ENCODE peak calls at places on chromosomes 4 and X, in seven cellular contexts. One of them, this sample, is unnamed.

GRCh38 chr4:115918149-115918548 is 804.7 kb upstream of the NDST4 start:
- DNase-seq in H7: no peak
- DNase-seq in NCI-H2081: no peak
- DNase-seq in small intestine: no peak
- DNase-seq in non-pigmented ciliary epithelial cell: no peak
- DNase-seq in stimulated activated naive CD4-positive, alpha-beta T cell: no peak
- DNase-seq in DMS153: no peak
- DNase-seq in this sample: no peak

GRCh38 chrX:1421433-1422134 is 29.7 kb upstream of the SLC25A6 start:
- DNase-seq in non-pigmented ciliary epithelial cell: no peak
- DNase-seq in NCI-H2081: no peak
- DNase-seq in small intestine: no peak
- DNase-seq in DMS153: no peak
- DNase-seq in stimulated activated naive CD4-positive, alpha-beta T cell: no peak
- DNase-seq in H7: no peak
- DNase-seq in this sample: no peak

GRCh38 chrX:153469811-153470410 is 465 bp downstream of the HAUS7 start:
- DNase-seq in non-pigmented ciliary epithelial cell: no peak
- DNase-seq in H7: peak; percentile 82
- DNase-seq in DMS153: no peak
- DNase-seq in small intestine: peak; percentile 37
- DNase-seq in NCI-H2081: no peak
- DNase-seq in stimulated activated naive CD4-positive, alpha-beta T cell: peak; percentile 19
- DNase-seq in this sample: no peak

GRCh38 chr4:3315566-3315965 is 22.7 kb downstream of the RGS12 start:
- DNase-seq in stimulated activated naive CD4-positive, alpha-beta T cell: no peak
- DNase-seq in small intestine: no peak
- DNase-seq in DMS153: no peak
- DNase-seq in H7: no peak
- DNase-seq in non-pigmented ciliary epithelial cell: no peak
- DNase-seq in NCI-H2081: no peak
- DNase-seq in this sample: no peak

GRCh38 chr4:53541577-53542206 is 49.6 kb downstream of the LNX1 start:
- DNase-seq in H7: no peak
- DNase-seq in stimulated activated naive CD4-positive, alpha-beta T cell: no peak
- DNase-seq in small intestine: no peak
- DNase-seq in DMS153: no peak
- DNase-seq in NCI-H2081: peak; percentile 72
- DNase-seq in non-pigmented ciliary epithelial cell: peak; percentile 82
- DNase-seq in this sample: no peak

GRCh38 chr4:119765951-119766350 is 137.3 kb upstream of the PDE5A start:
- DNase-seq in NCI-H2081: no peak
- DNase-seq in non-pigmented ciliary epithelial cell: no peak
- DNase-seq in H7: no peak
- DNase-seq in DMS153: no peak
- DNase-seq in stimulated activated naive CD4-positive, alpha-beta T cell: no peak
- DNase-seq in small intestine: no peak
- DNase-seq in this sample: no peak

GRCh38 chr4:125582302-125582701 is 267.5 kb downstream of the FAT4 start:
- DNase-seq in DMS153: no peak
- DNase-seq in stimulated activated naive CD4-positive, alpha-beta T cell: no peak
- DNase-seq in small intestine: no peak
- DNase-seq in NCI-H2081: no peak
- DNase-seq in non-pigmented ciliary epithelial cell: no peak
- DNase-seq in H7: no peak
- DNase-seq in this sample: no peak

GRCh38 chr4:79358438-79358837 is 32.6 kb upstream of the NAA11 start:
- DNase-seq in H7: no peak
- DNase-seq in DMS153: no peak
- DNase-seq in small intestine: no peak
- DNase-seq in NCI-H2081: no peak
- DNase-seq in non-pigmented ciliary epithelial cell: no peak
- DNase-seq in stimulated activated naive CD4-positive, alpha-beta T cell: no peak
- DNase-seq in this sample: no peak

GRCh38 chrX:68831405-68832100 is 2.7 kb downstream of the EFNB1 start:
- DNase-seq in non-pigmented ciliary epithelial cell: no peak
- DNase-seq in NCI-H2081: no peak
- DNase-seq in H7: peak; percentile 54
- DNase-seq in DMS153: no peak
- DNase-seq in small intestine: no peak
- DNase-seq in stimulated activated naive CD4-positive, alpha-beta T cell: no peak
- DNase-seq in this sample: peak; percentile 51

GRCh38 chr4:7144374-7145290 is 47.7 kb upstream of the SORCS2 start:
- DNase-seq in DMS153: no peak
- DNase-seq in non-pigmented ciliary epithelial cell: no peak
- DNase-seq in small intestine: no peak
- DNase-seq in H7: peak; percentile 42
- DNase-seq in NCI-H2081: no peak
- DNase-seq in stimulated activated naive CD4-positive, alpha-beta T cell: no peak
- DNase-seq in this sample: no peak

GRCh38 chrX:132766452-132766851 is 192.0 kb downstream of the HS6ST2 start:
- DNase-seq in non-pigmented ciliary epithelial cell: no peak
- DNase-seq in DMS153: no peak
- DNase-seq in small intestine: no peak
- DNase-seq in stimulated activated naive CD4-positive, alpha-beta T cell: no peak
- DNase-seq in NCI-H2081: no peak
- DNase-seq in H7: no peak
- DNase-seq in this sample: no peak

GRCh38 chrX:25017667-25018247 is 2.0 kb upstream of the ARX start:
- DNase-seq in small intestine: no peak
- DNase-seq in NCI-H2081: peak; percentile 65
- DNase-seq in H7: peak; percentile 75
- DNase-seq in non-pigmented ciliary epithelial cell: no peak
- DNase-seq in stimulated activated naive CD4-positive, alpha-beta T cell: no peak
- DNase-seq in DMS153: no peak
- DNase-seq in this sample: no peak

GRCh38 chr4:29734785-29735184 is 985.4 kb upstream of the PCDH7 start:
- DNase-seq in stimulated activated naive CD4-positive, alpha-beta T cell: no peak
- DNase-seq in DMS153: no peak
- DNase-seq in non-pigmented ciliary epithelial cell: no peak
- DNase-seq in NCI-H2081: no peak
- DNase-seq in H7: no peak
- DNase-seq in small intestine: no peak
- DNase-seq in this sample: no peak

GRCh38 chrX:31319586-31319985 is 247.7 kb upstream of the FTHL17 start:
- DNase-seq in H7: no peak
- DNase-seq in non-pigmented ciliary epithelial cell: no peak
- DNase-seq in small intestine: no peak
- DNase-seq in DMS153: no peak
- DNase-seq in stimulated activated naive CD4-positive, alpha-beta T cell: no peak
- DNase-seq in NCI-H2081: no peak
- DNase-seq in this sample: no peak

GRCh38 chr4:2836391-2836859 is 7.2 kb upstream of the ADD1 start:
- DNase-seq in stimulated activated naive CD4-positive, alpha-beta T cell: no peak
- DNase-seq in NCI-H2081: no peak
- DNase-seq in non-pigmented ciliary epithelial cell: no peak
- DNase-seq in H7: no peak
- DNase-seq in DMS153: no peak
- DNase-seq in small intestine: no peak
- DNase-seq in this sample: no peak

GRCh38 chr4:90960433-90960832 is 833.2 kb downstream of the CCSER1 start:
- DNase-seq in H7: no peak
- DNase-seq in NCI-H2081: no peak
- DNase-seq in non-pigmented ciliary epithelial cell: no peak
- DNase-seq in small intestine: no peak
- DNase-seq in stimulated activated naive CD4-positive, alpha-beta T cell: no peak
- DNase-seq in DMS153: no peak
- DNase-seq in this sample: no peak

GRCh38 chrX:38798956-38799355 is 2.3 kb upstream of the MID1IP1 start:
- DNase-seq in non-pigmented ciliary epithelial cell: no peak
- DNase-seq in stimulated activated naive CD4-positive, alpha-beta T cell: no peak
- DNase-seq in NCI-H2081: no peak
- DNase-seq in DMS153: no peak
- DNase-seq in small intestine: no peak
- DNase-seq in H7: no peak
- DNase-seq in this sample: no peak

GRCh38 chr4:17981063-17981462 is 40.5 kb downstream of the LCORL start:
- DNase-seq in NCI-H2081: no peak
- DNase-seq in DMS153: no peak
- DNase-seq in small intestine: no peak
- DNase-seq in stimulated activated naive CD4-positive, alpha-beta T cell: no peak
- DNase-seq in H7: no peak
- DNase-seq in non-pigmented ciliary epithelial cell: no peak
- DNase-seq in this sample: no peak

GRCh38 chr4:10018818-10019438 is 2.4 kb downstream of the SLC2A9 start:
- DNase-seq in NCI-H2081: peak; percentile 91
- DNase-seq in non-pigmented ciliary epithelial cell: peak; percentile 79
- DNase-seq in DMS153: peak; percentile 78
- DNase-seq in small intestine: peak; percentile 93
- DNase-seq in stimulated activated naive CD4-positive, alpha-beta T cell: peak; percentile 89
- DNase-seq in H7: peak; percentile 98
- DNase-seq in this sample: peak; percentile 99

GRCh38 chrX:69222103-69223090 is 57.1 kb upstream of the PJA1 start:
- DNase-seq in non-pigmented ciliary epithelial cell: no peak
- DNase-seq in stimulated activated naive CD4-positive, alpha-beta T cell: peak; percentile 59
- DNase-seq in small intestine: peak; percentile 51
- DNase-seq in H7: peak; percentile 84
- DNase-seq in DMS153: peak; percentile 9
- DNase-seq in NCI-H2081: peak; percentile 19
- DNase-seq in this sample: peak; percentile 65

GRCh38 chr4:87985097-87985886 is 9.8 kb downstream of the SPP1 start:
- DNase-seq in non-pigmented ciliary epithelial cell: no peak
- DNase-seq in stimulated activated naive CD4-positive, alpha-beta T cell: no peak
- DNase-seq in DMS153: peak; percentile 63
- DNase-seq in H7: peak; percentile 65
- DNase-seq in NCI-H2081: peak; percentile 61
- DNase-seq in small intestine: peak; percentile 63
- DNase-seq in this sample: no peak

GRCh38 chrX:136745215-136746173 is 35.2 kb downstream of the ARHGEF6 start:
- DNase-seq in small intestine: no peak
- DNase-seq in H7: no peak
- DNase-seq in non-pigmented ciliary epithelial cell: no peak
- DNase-seq in DMS153: no peak
- DNase-seq in NCI-H2081: no peak
- DNase-seq in stimulated activated naive CD4-positive, alpha-beta T cell: no peak
- DNase-seq in this sample: no peak

GRCh38 chrX:39477438-39478120 is 620.2 kb downstream of the BCOR start:
- DNase-seq in small intestine: peak; percentile 25
- DNase-seq in stimulated activated naive CD4-positive, alpha-beta T cell: peak; percentile 1
- DNase-seq in NCI-H2081: peak; percentile 91
- DNase-seq in non-pigmented ciliary epithelial cell: no peak
- DNase-seq in H7: peak; percentile 88
- DNase-seq in DMS153: peak; percentile 86
- DNase-seq in this sample: peak; percentile 69

GRCh38 chr4:168724960-168725359 is 228.1 kb downstream of the PALLD start:
- DNase-seq in H7: no peak
- DNase-seq in stimulated activated naive CD4-positive, alpha-beta T cell: no peak
- DNase-seq in non-pigmented ciliary epithelial cell: no peak
- DNase-seq in small intestine: no peak
- DNase-seq in NCI-H2081: peak; percentile 5
- DNase-seq in DMS153: no peak
- DNase-seq in this sample: no peak

GRCh38 chr4:73704314-73705055 is 35.9 kb upstream of the CXCL8 start:
- DNase-seq in DMS153: peak; percentile 16
- DNase-seq in H7: no peak
- DNase-seq in stimulated activated naive CD4-positive, alpha-beta T cell: no peak
- DNase-seq in non-pigmented ciliary epithelial cell: peak; percentile 98
- DNase-seq in small intestine: peak; percentile 65
- DNase-seq in NCI-H2081: no peak
- DNase-seq in this sample: peak; percentile 90

GRCh38 chr4:57110635-57111546 is 706 bp upstream of the IGFBP7 start:
- DNase-seq in DMS153: no peak
- DNase-seq in NCI-H2081: no peak
- DNase-seq in small intestine: peak; percentile 36
- DNase-seq in H7: peak; percentile 61
- DNase-seq in non-pigmented ciliary epithelial cell: no peak
- DNase-seq in stimulated activated naive CD4-positive, alpha-beta T cell: no peak
- DNase-seq in this sample: peak; percentile 72

GRCh38 chr4:3073158-3074077 is 920 bp downstream of the HTT-AS start:
- DNase-seq in DMS153: no peak
- DNase-seq in small intestine: no peak
- DNase-seq in non-pigmented ciliary epithelial cell: no peak
- DNase-seq in H7: no peak
- DNase-seq in stimulated activated naive CD4-positive, alpha-beta T cell: no peak
- DNase-seq in NCI-H2081: no peak
- DNase-seq in this sample: no peak

GRCh38 chr4:82500106-82500738 is 61.6 kb downstream of the TMEM150C start:
- DNase-seq in H7: no peak
- DNase-seq in non-pigmented ciliary epithelial cell: no peak
- DNase-seq in small intestine: no peak
- DNase-seq in NCI-H2081: peak; percentile 79
- DNase-seq in stimulated activated naive CD4-positive, alpha-beta T cell: no peak
- DNase-seq in DMS153: no peak
- DNase-seq in this sample: no peak

GRCh38 chrX:12770440-12770839 is 20.8 kb upstream of the PRPS2 start:
- DNase-seq in H7: no peak
- DNase-seq in NCI-H2081: peak; percentile 41
- DNase-seq in DMS153: no peak
- DNase-seq in non-pigmented ciliary epithelial cell: no peak
- DNase-seq in small intestine: no peak
- DNase-seq in stimulated activated naive CD4-positive, alpha-beta T cell: no peak
- DNase-seq in this sample: no peak

GRCh38 chr4:33551244-33551643 is 2693.1 kb downstream of the ARAP2 start:
- DNase-seq in stimulated activated naive CD4-positive, alpha-beta T cell: no peak
- DNase-seq in H7: no peak
- DNase-seq in non-pigmented ciliary epithelial cell: no peak
- DNase-seq in small intestine: no peak
- DNase-seq in NCI-H2081: no peak
- DNase-seq in DMS153: no peak
- DNase-seq in this sample: no peak

GRCh38 chrX:2451456-2452316 is 49.1 kb downstream of the DHRSX start:
- DNase-seq in H7: no peak
- DNase-seq in NCI-H2081: no peak
- DNase-seq in non-pigmented ciliary epithelial cell: peak; percentile 36
- DNase-seq in DMS153: no peak
- DNase-seq in stimulated activated naive CD4-positive, alpha-beta T cell: no peak
- DNase-seq in small intestine: no peak
- DNase-seq in this sample: no peak

GRCh38 chr4:179465131-179465797 is 2023.0 kb upstream of the AGA start:
- DNase-seq in non-pigmented ciliary epithelial cell: no peak
- DNase-seq in stimulated activated naive CD4-positive, alpha-beta T cell: no peak
- DNase-seq in small intestine: no peak
- DNase-seq in NCI-H2081: no peak
- DNase-seq in H7: peak; percentile 4
- DNase-seq in DMS153: peak; percentile 12
- DNase-seq in this sample: no peak

GRCh38 chrX:67724359-67725110 is 180.7 kb downstream of the AR start:
- DNase-seq in H7: no peak
- DNase-seq in small intestine: no peak
- DNase-seq in NCI-H2081: no peak
- DNase-seq in stimulated activated naive CD4-positive, alpha-beta T cell: no peak
- DNase-seq in non-pigmented ciliary epithelial cell: no peak
- DNase-seq in DMS153: no peak
- DNase-seq in this sample: no peak

GRCh38 chr4:124389591-124389990 is 322.9 kb downstream of the ANKRD50 start:
- DNase-seq in H7: no peak
- DNase-seq in small intestine: no peak
- DNase-seq in NCI-H2081: no peak
- DNase-seq in stimulated activated naive CD4-positive, alpha-beta T cell: no peak
- DNase-seq in DMS153: no peak
- DNase-seq in non-pigmented ciliary epithelial cell: no peak
- DNase-seq in this sample: no peak

GRCh38 chrX:126237524-126237923 is 71.4 kb upstream of the DCAF12L2 start:
- DNase-seq in non-pigmented ciliary epithelial cell: no peak
- DNase-seq in NCI-H2081: no peak
- DNase-seq in small intestine: no peak
- DNase-seq in DMS153: no peak
- DNase-seq in H7: peak; percentile 6
- DNase-seq in stimulated activated naive CD4-positive, alpha-beta T cell: no peak
- DNase-seq in this sample: no peak

GRCh38 chrX:40576291-40576690 is 4.5 kb upstream of the ATP6AP2 start:
- DNase-seq in DMS153: no peak
- DNase-seq in stimulated activated naive CD4-positive, alpha-beta T cell: no peak
- DNase-seq in H7: no peak
- DNase-seq in small intestine: no peak
- DNase-seq in NCI-H2081: no peak
- DNase-seq in non-pigmented ciliary epithelial cell: no peak
- DNase-seq in this sample: no peak

GRCh38 chrX:8748855-8749254 is 16.9 kb upstream of the ANOS1 start:
- DNase-seq in stimulated activated naive CD4-positive, alpha-beta T cell: no peak
- DNase-seq in H7: peak; percentile 52
- DNase-seq in DMS153: peak; percentile 16
- DNase-seq in NCI-H2081: peak; percentile 48
- DNase-seq in small intestine: peak; percentile 2
- DNase-seq in non-pigmented ciliary epithelial cell: no peak
- DNase-seq in this sample: no peak

GRCh38 chrX:132004728-132005127 is 18.4 kb upstream of the STK26 start:
- DNase-seq in NCI-H2081: no peak
- DNase-seq in stimulated activated naive CD4-positive, alpha-beta T cell: no peak
- DNase-seq in H7: no peak
- DNase-seq in non-pigmented ciliary epithelial cell: no peak
- DNase-seq in DMS153: no peak
- DNase-seq in small intestine: no peak
- DNase-seq in this sample: no peak